ENCODE peak calls at places on chromosomes 6 and 20, in seven cellular contexts. One of them, this sample, is unnamed.
A peak's percentile ranks its signal among the peaks of the same experiment; 100 is the strongest.

GRCh38 chr6:36123270-36124139 is 6.8 kb upstream of the MAPK13 start:
- DNase-seq in Kasumi-1: peak; percentile 80
- DNase-seq in lung: peak; percentile 88
- DNase-seq in heart right ventricle: peak; percentile 73
- DNase-seq in iris pigment epithelial cell: peak; percentile 68
- DNase-seq in left lung: peak; percentile 91
- DNase-seq in activated CD4-positive, alpha-beta T cell treated with anti-CD3 and anti-CD28 coated beads for 36 hours: peak; percentile 95
- DNase-seq in this sample: peak; percentile 70

GRCh38 chr6:110337481-110337880 is 20.7 kb downstream of the METTL24 start:
- DNase-seq in Kasumi-1: no peak
- DNase-seq in lung: no peak
- DNase-seq in heart right ventricle: no peak
- DNase-seq in iris pigment epithelial cell: no peak
- DNase-seq in left lung: no peak
- DNase-seq in activated CD4-positive, alpha-beta T cell treated with anti-CD3 and anti-CD28 coated beads for 36 hours: no peak
- DNase-seq in this sample: no peak

GRCh38 chr6:102936959-102937358 is 1543.5 kb downstream of the GRIK2 start:
- DNase-seq in Kasumi-1: no peak
- DNase-seq in lung: no peak
- DNase-seq in heart right ventricle: no peak
- DNase-seq in iris pigment epithelial cell: no peak
- DNase-seq in left lung: no peak
- DNase-seq in activated CD4-positive, alpha-beta T cell treated with anti-CD3 and anti-CD28 coated beads for 36 hours: no peak
- DNase-seq in this sample: no peak

GRCh38 chr6:170034294-170034693 is 256.6 kb downstream of the DLL1 start:
- DNase-seq in Kasumi-1: no peak
- DNase-seq in lung: no peak
- DNase-seq in heart right ventricle: no peak
- DNase-seq in iris pigment epithelial cell: no peak
- DNase-seq in left lung: no peak
- DNase-seq in activated CD4-positive, alpha-beta T cell treated with anti-CD3 and anti-CD28 coated beads for 36 hours: no peak
- DNase-seq in this sample: no peak

GRCh38 chr6:116280960-116281316 is 1.2 kb upstream of the TSPYL1 start:
- DNase-seq in Kasumi-1: no peak
- DNase-seq in lung: no peak
- DNase-seq in heart right ventricle: no peak
- DNase-seq in iris pigment epithelial cell: no peak
- DNase-seq in left lung: no peak
- DNase-seq in activated CD4-positive, alpha-beta T cell treated with anti-CD3 and anti-CD28 coated beads for 36 hours: no peak
- DNase-seq in this sample: no peak

GRCh38 chr20:36463212-36464061 is 77.9 kb upstream of the MYL9 start:
- DNase-seq in Kasumi-1: no peak
- DNase-seq in lung: no peak
- DNase-seq in heart right ventricle: no peak
- DNase-seq in iris pigment epithelial cell: no peak
- DNase-seq in left lung: no peak
- DNase-seq in activated CD4-positive, alpha-beta T cell treated with anti-CD3 and anti-CD28 coated beads for 36 hours: no peak
- DNase-seq in this sample: peak; percentile 37

GRCh38 chr6:166168616-166169548 is 1.2 kb upstream of the TBXT start:
- DNase-seq in Kasumi-1: no peak
- DNase-seq in lung: no peak
- DNase-seq in heart right ventricle: no peak
- DNase-seq in iris pigment epithelial cell: no peak
- DNase-seq in left lung: no peak
- DNase-seq in activated CD4-positive, alpha-beta T cell treated with anti-CD3 and anti-CD28 coated beads for 36 hours: no peak
- DNase-seq in this sample: no peak

GRCh38 chr6:39188577-39188976 is 40.7 kb downstream of the KCNK5 start:
- DNase-seq in Kasumi-1: no peak
- DNase-seq in lung: no peak
- DNase-seq in heart right ventricle: no peak
- DNase-seq in iris pigment epithelial cell: no peak
- DNase-seq in left lung: no peak
- DNase-seq in activated CD4-positive, alpha-beta T cell treated with anti-CD3 and anti-CD28 coated beads for 36 hours: peak; percentile 34
- DNase-seq in this sample: no peak

GRCh38 chr6:71412559-71412958 is 123.9 kb downstream of the OGFRL1 start:
- DNase-seq in Kasumi-1: no peak
- DNase-seq in lung: no peak
- DNase-seq in heart right ventricle: no peak
- DNase-seq in iris pigment epithelial cell: peak; percentile 59
- DNase-seq in left lung: peak; percentile 15
- DNase-seq in activated CD4-positive, alpha-beta T cell treated with anti-CD3 and anti-CD28 coated beads for 36 hours: no peak
- DNase-seq in this sample: no peak

GRCh38 chr6:3748208-3748701 is 3.3 kb downstream of the PXDC1 start:
- DNase-seq in Kasumi-1: peak; percentile 50
- DNase-seq in lung: peak; percentile 59
- DNase-seq in heart right ventricle: peak; percentile 76
- DNase-seq in iris pigment epithelial cell: peak; percentile 79
- DNase-seq in left lung: peak; percentile 69
- DNase-seq in activated CD4-positive, alpha-beta T cell treated with anti-CD3 and anti-CD28 coated beads for 36 hours: peak; percentile 82
- DNase-seq in this sample: peak; percentile 35

GRCh38 chr6:7047966-7048365 is 59.8 kb upstream of the RREB1 start:
- DNase-seq in Kasumi-1: no peak
- DNase-seq in lung: no peak
- DNase-seq in heart right ventricle: no peak
- DNase-seq in iris pigment epithelial cell: peak; percentile 38
- DNase-seq in left lung: no peak
- DNase-seq in activated CD4-positive, alpha-beta T cell treated with anti-CD3 and anti-CD28 coated beads for 36 hours: no peak
- DNase-seq in this sample: no peak

GRCh38 chr6:797479-798077 is 104.6 kb upstream of the EXOC2 start:
- DNase-seq in Kasumi-1: peak; percentile 75
- DNase-seq in lung: peak; percentile 51
- DNase-seq in heart right ventricle: peak; percentile 55
- DNase-seq in iris pigment epithelial cell: peak; percentile 68
- DNase-seq in left lung: no peak
- DNase-seq in activated CD4-positive, alpha-beta T cell treated with anti-CD3 and anti-CD28 coated beads for 36 hours: peak; percentile 68
- DNase-seq in this sample: peak; percentile 32

GRCh38 chr6:66421570-66421969 is 714.5 kb upstream of the EYS start:
- DNase-seq in Kasumi-1: no peak
- DNase-seq in lung: no peak
- DNase-seq in heart right ventricle: no peak
- DNase-seq in iris pigment epithelial cell: peak; percentile 5
- DNase-seq in left lung: no peak
- DNase-seq in activated CD4-positive, alpha-beta T cell treated with anti-CD3 and anti-CD28 coated beads for 36 hours: no peak
- DNase-seq in this sample: no peak

GRCh38 chr6:12261502-12261901 is 28.7 kb upstream of the EDN1 start:
- DNase-seq in Kasumi-1: no peak
- DNase-seq in lung: no peak
- DNase-seq in heart right ventricle: no peak
- DNase-seq in iris pigment epithelial cell: no peak
- DNase-seq in left lung: no peak
- DNase-seq in activated CD4-positive, alpha-beta T cell treated with anti-CD3 and anti-CD28 coated beads for 36 hours: no peak
- DNase-seq in this sample: no peak

GRCh38 chr20:8364734-8365078 is 232.6 kb downstream of the PLCB1 start:
- DNase-seq in Kasumi-1: no peak
- DNase-seq in lung: no peak
- DNase-seq in heart right ventricle: no peak
- DNase-seq in iris pigment epithelial cell: no peak
- DNase-seq in left lung: no peak
- DNase-seq in activated CD4-positive, alpha-beta T cell treated with anti-CD3 and anti-CD28 coated beads for 36 hours: no peak
- DNase-seq in this sample: no peak

GRCh38 chr6:39568896-39569295 is 156.3 kb downstream of the KIF6 start:
- DNase-seq in Kasumi-1: no peak
- DNase-seq in lung: no peak
- DNase-seq in heart right ventricle: no peak
- DNase-seq in iris pigment epithelial cell: peak; percentile 67
- DNase-seq in left lung: no peak
- DNase-seq in activated CD4-positive, alpha-beta T cell treated with anti-CD3 and anti-CD28 coated beads for 36 hours: no peak
- DNase-seq in this sample: no peak

GRCh38 chr6:71194730-71195129 is 93.9 kb upstream of the OGFRL1 start:
- DNase-seq in Kasumi-1: no peak
- DNase-seq in lung: no peak
- DNase-seq in heart right ventricle: no peak
- DNase-seq in iris pigment epithelial cell: peak; percentile 85
- DNase-seq in left lung: no peak
- DNase-seq in activated CD4-positive, alpha-beta T cell treated with anti-CD3 and anti-CD28 coated beads for 36 hours: no peak
- DNase-seq in this sample: no peak

GRCh38 chr6:113068569-113068968 is 721.4 kb downstream of the RFPL4B start:
- DNase-seq in Kasumi-1: no peak
- DNase-seq in lung: no peak
- DNase-seq in heart right ventricle: no peak
- DNase-seq in iris pigment epithelial cell: no peak
- DNase-seq in left lung: no peak
- DNase-seq in activated CD4-positive, alpha-beta T cell treated with anti-CD3 and anti-CD28 coated beads for 36 hours: no peak
- DNase-seq in this sample: no peak

GRCh38 chr20:19806806-19807691 is 49.0 kb downstream of the RIN2 start:
- DNase-seq in Kasumi-1: no peak
- DNase-seq in lung: peak; percentile 40
- DNase-seq in heart right ventricle: no peak
- DNase-seq in iris pigment epithelial cell: peak; percentile 56
- DNase-seq in left lung: no peak
- DNase-seq in activated CD4-positive, alpha-beta T cell treated with anti-CD3 and anti-CD28 coated beads for 36 hours: no peak
- DNase-seq in this sample: peak; percentile 79

GRCh38 chr6:24666097-24666615 is 543 bp downstream of the TDP2 start:
- DNase-seq in Kasumi-1: no peak
- DNase-seq in lung: peak; percentile 42
- DNase-seq in heart right ventricle: no peak
- DNase-seq in iris pigment epithelial cell: peak; percentile 58
- DNase-seq in left lung: peak; percentile 82
- DNase-seq in activated CD4-positive, alpha-beta T cell treated with anti-CD3 and anti-CD28 coated beads for 36 hours: peak; percentile 65
- DNase-seq in this sample: peak; percentile 74

GRCh38 chr6:140319209-140319608 is 944.8 kb upstream of the CITED2 start:
- DNase-seq in Kasumi-1: no peak
- DNase-seq in lung: no peak
- DNase-seq in heart right ventricle: no peak
- DNase-seq in iris pigment epithelial cell: peak; percentile 90
- DNase-seq in left lung: no peak
- DNase-seq in activated CD4-positive, alpha-beta T cell treated with anti-CD3 and anti-CD28 coated beads for 36 hours: no peak
- DNase-seq in this sample: no peak

GRCh38 chr6:42193491-42193894 is 1.3 kb downstream of the GUCA1B start:
- DNase-seq in Kasumi-1: no peak
- DNase-seq in lung: no peak
- DNase-seq in heart right ventricle: no peak
- DNase-seq in iris pigment epithelial cell: peak; percentile 24
- DNase-seq in left lung: peak; percentile 47
- DNase-seq in activated CD4-positive, alpha-beta T cell treated with anti-CD3 and anti-CD28 coated beads for 36 hours: no peak
- DNase-seq in this sample: no peak

GRCh38 chr20:37643400-37643799 is 50.4 kb upstream of the CTNNBL1 start:
- DNase-seq in Kasumi-1: no peak
- DNase-seq in lung: no peak
- DNase-seq in heart right ventricle: no peak
- DNase-seq in iris pigment epithelial cell: no peak
- DNase-seq in left lung: no peak
- DNase-seq in activated CD4-positive, alpha-beta T cell treated with anti-CD3 and anti-CD28 coated beads for 36 hours: peak; percentile 33
- DNase-seq in this sample: no peak

GRCh38 chr6:16737389-16737788 is 23.9 kb downstream of the ATXN1 start:
- DNase-seq in Kasumi-1: no peak
- DNase-seq in lung: no peak
- DNase-seq in heart right ventricle: no peak
- DNase-seq in iris pigment epithelial cell: peak; percentile 79
- DNase-seq in left lung: no peak
- DNase-seq in activated CD4-positive, alpha-beta T cell treated with anti-CD3 and anti-CD28 coated beads for 36 hours: no peak
- DNase-seq in this sample: no peak

GRCh38 chr6:12280901-12281300 is 9.3 kb upstream of the EDN1 start:
- DNase-seq in Kasumi-1: no peak
- DNase-seq in lung: no peak
- DNase-seq in heart right ventricle: no peak
- DNase-seq in iris pigment epithelial cell: no peak
- DNase-seq in left lung: no peak
- DNase-seq in activated CD4-positive, alpha-beta T cell treated with anti-CD3 and anti-CD28 coated beads for 36 hours: no peak
- DNase-seq in this sample: no peak

GRCh38 chr6:53161481-53162009 is 12.9 kb upstream of the GCM1 start:
- DNase-seq in Kasumi-1: no peak
- DNase-seq in lung: no peak
- DNase-seq in heart right ventricle: no peak
- DNase-seq in iris pigment epithelial cell: peak; percentile 27
- DNase-seq in left lung: no peak
- DNase-seq in activated CD4-positive, alpha-beta T cell treated with anti-CD3 and anti-CD28 coated beads for 36 hours: no peak
- DNase-seq in this sample: no peak

GRCh38 chr6:23690650-23691049 is 435.4 kb upstream of the NRSN1 start:
- DNase-seq in Kasumi-1: no peak
- DNase-seq in lung: no peak
- DNase-seq in heart right ventricle: no peak
- DNase-seq in iris pigment epithelial cell: no peak
- DNase-seq in left lung: no peak
- DNase-seq in activated CD4-positive, alpha-beta T cell treated with anti-CD3 and anti-CD28 coated beads for 36 hours: no peak
- DNase-seq in this sample: peak; percentile 97

GRCh38 chr6:38004908-38005307 is 185.4 kb downstream of the ZFAND3 start:
- DNase-seq in Kasumi-1: no peak
- DNase-seq in lung: no peak
- DNase-seq in heart right ventricle: no peak
- DNase-seq in iris pigment epithelial cell: no peak
- DNase-seq in left lung: no peak
- DNase-seq in activated CD4-positive, alpha-beta T cell treated with anti-CD3 and anti-CD28 coated beads for 36 hours: no peak
- DNase-seq in this sample: no peak

GRCh38 chr6:7389162-7389450 is 436 bp downstream of the CAGE1 start:
- DNase-seq in Kasumi-1: peak; percentile 46
- DNase-seq in lung: peak; percentile 73
- DNase-seq in heart right ventricle: no peak
- DNase-seq in iris pigment epithelial cell: peak; percentile 80
- DNase-seq in left lung: no peak
- DNase-seq in activated CD4-positive, alpha-beta T cell treated with anti-CD3 and anti-CD28 coated beads for 36 hours: no peak
- DNase-seq in this sample: peak; percentile 86

GRCh38 chr6:2363211-2363610 is 117.8 kb upstream of the GMDS start:
- DNase-seq in Kasumi-1: no peak
- DNase-seq in lung: no peak
- DNase-seq in heart right ventricle: no peak
- DNase-seq in iris pigment epithelial cell: peak; percentile 2
- DNase-seq in left lung: no peak
- DNase-seq in activated CD4-positive, alpha-beta T cell treated with anti-CD3 and anti-CD28 coated beads for 36 hours: no peak
- DNase-seq in this sample: no peak

GRCh38 chr6:3623451-3624267 is 127.9 kb downstream of the PXDC1 start:
- DNase-seq in Kasumi-1: no peak
- DNase-seq in lung: no peak
- DNase-seq in heart right ventricle: no peak
- DNase-seq in iris pigment epithelial cell: no peak
- DNase-seq in left lung: no peak
- DNase-seq in activated CD4-positive, alpha-beta T cell treated with anti-CD3 and anti-CD28 coated beads for 36 hours: no peak
- DNase-seq in this sample: no peak

GRCh38 chr6:168922436-168922835 is 331.2 kb downstream of the THBS2 start:
- DNase-seq in Kasumi-1: no peak
- DNase-seq in lung: no peak
- DNase-seq in heart right ventricle: no peak
- DNase-seq in iris pigment epithelial cell: no peak
- DNase-seq in left lung: no peak
- DNase-seq in activated CD4-positive, alpha-beta T cell treated with anti-CD3 and anti-CD28 coated beads for 36 hours: no peak
- DNase-seq in this sample: no peak

GRCh38 chr6:77893391-77893790 is 240.6 kb downstream of the MEI4 start:
- DNase-seq in Kasumi-1: no peak
- DNase-seq in lung: no peak
- DNase-seq in heart right ventricle: no peak
- DNase-seq in iris pigment epithelial cell: no peak
- DNase-seq in left lung: no peak
- DNase-seq in activated CD4-positive, alpha-beta T cell treated with anti-CD3 and anti-CD28 coated beads for 36 hours: no peak
- DNase-seq in this sample: no peak

GRCh38 chr6:163793584-163793983 is 379.1 kb downstream of the QKI start:
- DNase-seq in Kasumi-1: no peak
- DNase-seq in lung: no peak
- DNase-seq in heart right ventricle: no peak
- DNase-seq in iris pigment epithelial cell: peak; percentile 97
- DNase-seq in left lung: no peak
- DNase-seq in activated CD4-positive, alpha-beta T cell treated with anti-CD3 and anti-CD28 coated beads for 36 hours: peak; percentile 10
- DNase-seq in this sample: no peak

GRCh38 chr20:47396762-47397476 is 40.4 kb upstream of the ZMYND8 start:
- DNase-seq in Kasumi-1: no peak
- DNase-seq in lung: no peak
- DNase-seq in heart right ventricle: no peak
- DNase-seq in iris pigment epithelial cell: peak; percentile 30
- DNase-seq in left lung: no peak
- DNase-seq in activated CD4-positive, alpha-beta T cell treated with anti-CD3 and anti-CD28 coated beads for 36 hours: no peak
- DNase-seq in this sample: no peak

GRCh38 chr6:17012421-17013225 is 89.2 kb upstream of the STMND1 start:
- DNase-seq in Kasumi-1: no peak
- DNase-seq in lung: no peak
- DNase-seq in heart right ventricle: no peak
- DNase-seq in iris pigment epithelial cell: peak; percentile 71
- DNase-seq in left lung: no peak
- DNase-seq in activated CD4-positive, alpha-beta T cell treated with anti-CD3 and anti-CD28 coated beads for 36 hours: no peak
- DNase-seq in this sample: no peak

GRCh38 chr6:40586800-40587201 is 363 bp downstream of the LRFN2 start:
- DNase-seq in Kasumi-1: no peak
- DNase-seq in lung: no peak
- DNase-seq in heart right ventricle: no peak
- DNase-seq in iris pigment epithelial cell: peak; percentile 17
- DNase-seq in left lung: no peak
- DNase-seq in activated CD4-positive, alpha-beta T cell treated with anti-CD3 and anti-CD28 coated beads for 36 hours: peak; percentile 27
- DNase-seq in this sample: peak; percentile 45

GRCh38 chr6:1701668-1702353 is 92.1 kb downstream of the FOXC1 start:
- DNase-seq in Kasumi-1: no peak
- DNase-seq in lung: no peak
- DNase-seq in heart right ventricle: peak; percentile 31
- DNase-seq in iris pigment epithelial cell: peak; percentile 94
- DNase-seq in left lung: no peak
- DNase-seq in activated CD4-positive, alpha-beta T cell treated with anti-CD3 and anti-CD28 coated beads for 36 hours: no peak
- DNase-seq in this sample: no peak

This sample was measured in NCI-H146.